ENCODE peak calls at places on chromosomes 1 and 21, in six cellular contexts. One of them, this sample, is unnamed.

GRCh38 chr1:152745289-152745704 is 12.5 kb upstream of the KPRP start:
- DNase-seq in HCT116: peak
- DNase-seq in H1: no peak
- DNase-seq in HepG2: peak
- DNase-seq in K562: peak
- DNase-seq in GM12878: no peak
- DNase-seq in this sample: no peak

GRCh38 chr21:45982758-45983731 is 1.5 kb downstream of the COL6A1 start:
- DNase-seq in HCT116: no peak
- DNase-seq in H1: peak
- DNase-seq in HepG2: no peak
- DNase-seq in K562: no peak
- DNase-seq in GM12878: no peak
- DNase-seq in this sample: no peak

GRCh38 chr1:16348414-16349182 is 3.7 kb downstream of the FBXO42 start:
- DNase-seq in HCT116: no peak
- DNase-seq in H1: no peak
- DNase-seq in HepG2: peak
- DNase-seq in K562: peak
- DNase-seq in GM12878: no peak
- DNase-seq in this sample: peak

GRCh38 chr1:181936768-181937581 is 124.5 kb downstream of the ZNF648 start:
- DNase-seq in HCT116: peak
- DNase-seq in H1: peak
- DNase-seq in HepG2: peak
- DNase-seq in K562: peak
- DNase-seq in GM12878: peak
- DNase-seq in this sample: no peak

GRCh38 chr1:18657436-18658179 is 27.0 kb downstream of the PAX7 start:
- DNase-seq in HCT116: no peak
- DNase-seq in H1: no peak
- DNase-seq in HepG2: no peak
- DNase-seq in K562: no peak
- DNase-seq in GM12878: no peak
- DNase-seq in this sample: no peak

GRCh38 chr1:63775418-63776127 is 1.8 kb downstream of the ROR1 start:
- DNase-seq in HCT116: no peak
- DNase-seq in H1: no peak
- DNase-seq in HepG2: no peak
- DNase-seq in K562: no peak
- DNase-seq in GM12878: no peak
- DNase-seq in this sample: no peak

GRCh38 chr1:3501856-3502665 is 47.6 kb downstream of the ARHGEF16 start:
- DNase-seq in HCT116: no peak
- DNase-seq in H1: peak
- DNase-seq in HepG2: peak
- DNase-seq in K562: peak
- DNase-seq in GM12878: no peak
- DNase-seq in this sample: peak

GRCh38 chr1:118366296-118366695 is 181.3 kb upstream of the SPAG17 start:
- DNase-seq in HCT116: no peak
- DNase-seq in H1: no peak
- DNase-seq in HepG2: no peak
- DNase-seq in K562: no peak
- DNase-seq in GM12878: no peak
- DNase-seq in this sample: no peak

GRCh38 chr1:154433161-154433681 is 28.1 kb downstream of the IL6R start:
- DNase-seq in HCT116: peak
- DNase-seq in H1: no peak
- DNase-seq in HepG2: no peak
- DNase-seq in K562: no peak
- DNase-seq in GM12878: no peak
- DNase-seq in this sample: no peak

GRCh38 chr1:183025782-183026774 is 2.9 kb downstream of the LAMC1 start:
- DNase-seq in HCT116: no peak
- DNase-seq in H1: no peak
- DNase-seq in HepG2: peak
- DNase-seq in K562: no peak
- DNase-seq in GM12878: peak
- DNase-seq in this sample: no peak

GRCh38 chr21:41786521-41786987 is 19.7 kb upstream of the RIPK4 start:
- DNase-seq in HCT116: no peak
- DNase-seq in H1: no peak
- DNase-seq in HepG2: no peak
- DNase-seq in K562: no peak
- DNase-seq in GM12878: no peak
- DNase-seq in this sample: no peak
- TF ChIP-seq MAX in HCT116: no peak
- TF ChIP-seq MAX in H1: no peak
- TF ChIP-seq MAX in HepG2: no peak
- TF ChIP-seq MAX in K562: no peak
- TF ChIP-seq MAX in GM12878: no peak
- TF ChIP-seq MAX in this sample: no peak

GRCh38 chr1:31368611-31369107 is 4.2 kb downstream of the FABP3 start:
- DNase-seq in HCT116: no peak
- DNase-seq in H1: no peak
- DNase-seq in HepG2: no peak
- DNase-seq in K562: peak
- DNase-seq in GM12878: no peak
- DNase-seq in this sample: no peak
- TF ChIP-seq EZH2 in HCT116: no peak
- TF ChIP-seq EZH2 in H1: no peak
- TF ChIP-seq EZH2 in HepG2: no peak
- TF ChIP-seq EZH2 in K562: no peak
- TF ChIP-seq EZH2 in GM12878: no peak
- TF ChIP-seq EZH2 in this sample: no peak

GRCh38 chr21:29721242-29721641 is 218.6 kb downstream of the GRIK1 start:
- DNase-seq in HCT116: no peak
- DNase-seq in H1: no peak
- DNase-seq in HepG2: no peak
- DNase-seq in K562: no peak
- DNase-seq in GM12878: no peak
- DNase-seq in this sample: no peak

GRCh38 chr21:29719561-29719960 is 220.2 kb downstream of the GRIK1 start:
- DNase-seq in HCT116: no peak
- DNase-seq in H1: no peak
- DNase-seq in HepG2: no peak
- DNase-seq in K562: no peak
- DNase-seq in GM12878: no peak
- DNase-seq in this sample: no peak

GRCh38 chr21:29716753-29717152 is 223.0 kb downstream of the GRIK1 start:
- DNase-seq in HCT116: no peak
- DNase-seq in H1: no peak
- DNase-seq in HepG2: no peak
- DNase-seq in K562: no peak
- DNase-seq in GM12878: no peak
- DNase-seq in this sample: no peak

GRCh38 chr21:29717659-29718058 is 222.1 kb downstream of the GRIK1 start:
- DNase-seq in HCT116: no peak
- DNase-seq in H1: no peak
- DNase-seq in HepG2: no peak
- DNase-seq in K562: peak
- DNase-seq in GM12878: no peak
- DNase-seq in this sample: no peak

DNA sequence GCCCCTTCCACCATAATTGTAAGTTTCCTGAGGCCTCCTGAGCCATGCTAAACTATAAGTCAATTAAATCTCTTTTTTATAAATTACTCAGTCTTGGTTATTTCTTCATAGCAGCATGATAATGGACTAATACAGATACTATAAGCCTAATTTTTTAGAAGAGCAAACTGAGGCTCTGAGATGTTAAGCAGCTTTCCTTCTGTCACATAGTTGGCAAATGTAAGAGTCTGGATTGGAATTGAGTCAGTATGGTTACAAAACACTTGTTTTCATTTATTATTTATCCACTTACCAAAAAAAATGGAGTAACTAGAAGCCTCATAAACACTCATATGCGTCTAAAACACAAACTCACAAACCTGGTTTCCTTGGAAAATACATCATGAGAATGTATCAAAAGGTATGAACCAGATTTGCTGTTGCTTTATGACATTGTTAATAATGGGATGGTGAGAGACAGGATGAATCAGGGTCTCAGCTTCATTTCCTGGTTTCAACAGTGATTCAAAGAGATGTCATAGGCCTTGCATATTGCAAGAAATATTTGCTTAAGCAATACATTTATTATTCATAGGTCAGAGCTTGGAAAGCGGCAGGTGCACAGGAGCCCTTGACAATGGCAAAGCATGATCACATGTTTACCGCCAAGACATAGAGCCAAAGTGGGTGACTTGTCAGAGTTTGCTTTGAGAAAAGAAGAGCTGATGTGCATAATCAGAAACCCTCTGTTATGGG is 221.5 kb downstream of the GRIK1 start:
- DNase-seq in HCT116: no peak
- DNase-seq in H1: no peak
- DNase-seq in HepG2: no peak
- DNase-seq in K562: no peak
- DNase-seq in GM12878: no peak
- DNase-seq in this sample: no peak
- TF ChIP-seq MAX in HCT116: no peak
- TF ChIP-seq MAX in H1: no peak
- TF ChIP-seq MAX in HepG2: no peak
- TF ChIP-seq MAX in K562: no peak
- TF ChIP-seq MAX in GM12878: no peak
- TF ChIP-seq MAX in this sample: no peak

DNA sequence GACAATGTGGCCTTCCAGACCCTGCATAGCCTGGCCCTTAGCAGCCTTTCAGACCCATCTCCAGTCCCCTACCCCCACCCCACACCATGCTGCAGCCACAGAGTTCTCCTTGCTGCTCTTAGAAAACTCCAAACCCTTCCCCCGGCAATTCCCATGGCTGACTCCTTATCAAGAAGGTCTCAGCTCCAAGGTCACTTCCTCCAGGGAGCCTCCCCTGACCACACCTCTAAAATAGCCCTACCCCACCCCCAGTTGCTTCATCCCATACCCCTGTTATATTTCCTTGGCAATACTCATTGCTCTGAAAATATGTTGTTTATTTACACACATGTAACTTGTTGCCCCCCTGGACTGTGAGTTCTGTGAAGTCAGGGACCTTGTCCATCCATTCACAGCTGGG is 4.3 kb upstream of the ADGRB2 start:
- DNase-seq in HCT116: no peak
- DNase-seq in H1: no peak
- DNase-seq in HepG2: no peak
- DNase-seq in K562: no peak
- DNase-seq in GM12878: no peak
- DNase-seq in this sample: no peak
- TF ChIP-seq EZH2 in HCT116: no peak
- TF ChIP-seq EZH2 in H1: no peak
- TF ChIP-seq EZH2 in HepG2: no peak
- TF ChIP-seq EZH2 in K562: no peak
- TF ChIP-seq EZH2 in GM12878: no peak
- TF ChIP-seq EZH2 in this sample: no peak

This sample was measured in endothelial cell of umbilical vein.